ENCODE peak calls at places on chromosomes 13 and 19, in nine cellular contexts. One of them, this sample, is unnamed.

GRCh38 chr19:12867120-12868099 is 13.8 kb downstream of the DNASE2 start:
- DNase-seq in iPS DF 6.9: peak; percentile 82
- DNase-seq in heart right ventricle: no peak
- DNase-seq in breast epithelium: no peak
- DNase-seq in ascending aorta: no peak
- DNase-seq in psoas muscle: peak; percentile 43
- DNase-seq in naive thymus-derived CD4-positive, alpha-beta T cell: peak; percentile 66
- DNase-seq in right atrium auricular region: no peak
- DNase-seq in right lobe of liver: no peak
- DNase-seq in this sample: no peak

GRCh38 chr13:70253834-70254233 is 145.6 kb upstream of the KLHL1 start:
- DNase-seq in iPS DF 6.9: no peak
- DNase-seq in heart right ventricle: no peak
- DNase-seq in naive thymus-derived CD4-positive, alpha-beta T cell: no peak
- DNase-seq in right lobe of liver: no peak
- DNase-seq in right atrium auricular region: no peak
- DNase-seq in ascending aorta: no peak
- DNase-seq in psoas muscle: no peak
- DNase-seq in breast epithelium: no peak
- DNase-seq in this sample: no peak

GRCh38 chr13:33494596-33495214 is 209.2 kb upstream of the STARD13 start:
- DNase-seq in breast epithelium: no peak
- DNase-seq in right lobe of liver: no peak
- DNase-seq in iPS DF 6.9: no peak
- DNase-seq in heart right ventricle: no peak
- DNase-seq in ascending aorta: no peak
- DNase-seq in psoas muscle: no peak
- DNase-seq in right atrium auricular region: no peak
- DNase-seq in naive thymus-derived CD4-positive, alpha-beta T cell: no peak
- DNase-seq in this sample: no peak

GRCh38 chr13:20492641-20493040 is 33.0 kb downstream of the CRYL1 start:
- DNase-seq in right lobe of liver: no peak
- DNase-seq in right atrium auricular region: no peak
- DNase-seq in iPS DF 6.9: no peak
- DNase-seq in psoas muscle: no peak
- DNase-seq in breast epithelium: no peak
- DNase-seq in naive thymus-derived CD4-positive, alpha-beta T cell: peak; percentile 27
- DNase-seq in heart right ventricle: no peak
- DNase-seq in ascending aorta: no peak
- DNase-seq in this sample: no peak

GRCh38 chr19:46813570-46814358 is 25.4 kb upstream of the SLC1A5 start:
- DNase-seq in naive thymus-derived CD4-positive, alpha-beta T cell: no peak
- DNase-seq in psoas muscle: peak; percentile 56
- DNase-seq in ascending aorta: no peak
- DNase-seq in right atrium auricular region: peak; percentile 69
- DNase-seq in iPS DF 6.9: no peak
- DNase-seq in heart right ventricle: peak; percentile 65
- DNase-seq in right lobe of liver: peak; percentile 85
- DNase-seq in breast epithelium: peak; percentile 95
- DNase-seq in this sample: no peak

GRCh38 chr19:53130506-53130905 is 2.2 kb downstream of the ZNF415 start:
- DNase-seq in ascending aorta: no peak
- DNase-seq in right lobe of liver: no peak
- DNase-seq in breast epithelium: no peak
- DNase-seq in naive thymus-derived CD4-positive, alpha-beta T cell: no peak
- DNase-seq in psoas muscle: peak; percentile 25
- DNase-seq in right atrium auricular region: no peak
- DNase-seq in iPS DF 6.9: no peak
- DNase-seq in heart right ventricle: peak; percentile 11
- DNase-seq in this sample: peak; percentile 12

GRCh38 chr13:98275711-98276171 is 98.7 kb upstream of the RNF113B start:
- DNase-seq in naive thymus-derived CD4-positive, alpha-beta T cell: no peak
- DNase-seq in iPS DF 6.9: no peak
- DNase-seq in right atrium auricular region: no peak
- DNase-seq in ascending aorta: no peak
- DNase-seq in heart right ventricle: no peak
- DNase-seq in right lobe of liver: no peak
- DNase-seq in breast epithelium: no peak
- DNase-seq in psoas muscle: no peak
- DNase-seq in this sample: no peak

GRCh38 chr19:10852941-10853340 is 4.7 kb downstream of the C19orf38 start:
- DNase-seq in breast epithelium: no peak
- DNase-seq in psoas muscle: no peak
- DNase-seq in right lobe of liver: no peak
- DNase-seq in heart right ventricle: no peak
- DNase-seq in naive thymus-derived CD4-positive, alpha-beta T cell: no peak
- DNase-seq in iPS DF 6.9: no peak
- DNase-seq in ascending aorta: no peak
- DNase-seq in right atrium auricular region: no peak
- DNase-seq in this sample: no peak

GRCh38 chr13:25738342-25738771 is 313.5 kb downstream of the SHISA2 start:
- DNase-seq in psoas muscle: no peak
- DNase-seq in breast epithelium: no peak
- DNase-seq in iPS DF 6.9: no peak
- DNase-seq in ascending aorta: no peak
- DNase-seq in right atrium auricular region: no peak
- DNase-seq in naive thymus-derived CD4-positive, alpha-beta T cell: peak; percentile 9
- DNase-seq in right lobe of liver: no peak
- DNase-seq in heart right ventricle: no peak
- DNase-seq in this sample: no peak

GRCh38 chr19:13831560-13832056 is 36.4 kb downstream of the ZSWIM4 start:
- DNase-seq in breast epithelium: no peak
- DNase-seq in heart right ventricle: no peak
- DNase-seq in psoas muscle: no peak
- DNase-seq in right lobe of liver: no peak
- DNase-seq in iPS DF 6.9: no peak
- DNase-seq in naive thymus-derived CD4-positive, alpha-beta T cell: no peak
- DNase-seq in ascending aorta: no peak
- DNase-seq in right atrium auricular region: no peak
- DNase-seq in this sample: no peak

GRCh38 chr13:27962128-27962841 is 6.8 kb downstream of the CDX2 start:
- DNase-seq in iPS DF 6.9: no peak
- DNase-seq in breast epithelium: no peak
- DNase-seq in heart right ventricle: no peak
- DNase-seq in psoas muscle: no peak
- DNase-seq in naive thymus-derived CD4-positive, alpha-beta T cell: no peak
- DNase-seq in ascending aorta: no peak
- DNase-seq in right atrium auricular region: no peak
- DNase-seq in right lobe of liver: no peak
- DNase-seq in this sample: no peak

GRCh38 chr19:10420444-10421239 is at the start of gene PDE4A:
- DNase-seq in psoas muscle: no peak
- DNase-seq in right atrium auricular region: no peak
- DNase-seq in naive thymus-derived CD4-positive, alpha-beta T cell: no peak
- DNase-seq in heart right ventricle: no peak
- DNase-seq in ascending aorta: no peak
- DNase-seq in right lobe of liver: no peak
- DNase-seq in breast epithelium: no peak
- DNase-seq in iPS DF 6.9: no peak
- DNase-seq in this sample: no peak

GRCh38 chr19:45499196-45500180 is 1.2 kb downstream of the PPM1N start:
- DNase-seq in breast epithelium: no peak
- DNase-seq in heart right ventricle: no peak
- DNase-seq in ascending aorta: no peak
- DNase-seq in naive thymus-derived CD4-positive, alpha-beta T cell: peak; percentile 65
- DNase-seq in right atrium auricular region: no peak
- DNase-seq in psoas muscle: peak; percentile 62
- DNase-seq in iPS DF 6.9: peak; percentile 99
- DNase-seq in right lobe of liver: peak; percentile 72
- DNase-seq in this sample: no peak

GRCh38 chr19:42024622-42025111 is 30.6 kb upstream of the ATP1A3 start:
- DNase-seq in iPS DF 6.9: no peak
- DNase-seq in breast epithelium: no peak
- DNase-seq in psoas muscle: peak; percentile 29
- DNase-seq in right lobe of liver: no peak
- DNase-seq in ascending aorta: no peak
- DNase-seq in naive thymus-derived CD4-positive, alpha-beta T cell: no peak
- DNase-seq in right atrium auricular region: no peak
- DNase-seq in heart right ventricle: peak; percentile 76
- DNase-seq in this sample: no peak

GRCh38 chr19:11046608-11047354 is 42.5 kb upstream of the LDLR start:
- DNase-seq in right lobe of liver: no peak
- DNase-seq in psoas muscle: no peak
- DNase-seq in iPS DF 6.9: no peak
- DNase-seq in right atrium auricular region: no peak
- DNase-seq in heart right ventricle: no peak
- DNase-seq in ascending aorta: no peak
- DNase-seq in breast epithelium: no peak
- DNase-seq in naive thymus-derived CD4-positive, alpha-beta T cell: no peak
- DNase-seq in this sample: no peak

GRCh38 chr13:95403349-95404140 is 102.3 kb upstream of the ABCC4 start:
- DNase-seq in right atrium auricular region: no peak
- DNase-seq in right lobe of liver: no peak
- DNase-seq in psoas muscle: no peak
- DNase-seq in heart right ventricle: peak; percentile 9
- DNase-seq in naive thymus-derived CD4-positive, alpha-beta T cell: no peak
- DNase-seq in breast epithelium: no peak
- DNase-seq in ascending aorta: no peak
- DNase-seq in iPS DF 6.9: peak; percentile 55
- DNase-seq in this sample: no peak

GRCh38 chr13:101150998-101151397 is 265.3 kb downstream of the NALCN start:
- DNase-seq in heart right ventricle: no peak
- DNase-seq in naive thymus-derived CD4-positive, alpha-beta T cell: no peak
- DNase-seq in iPS DF 6.9: no peak
- DNase-seq in ascending aorta: no peak
- DNase-seq in breast epithelium: no peak
- DNase-seq in right lobe of liver: no peak
- DNase-seq in right atrium auricular region: no peak
- DNase-seq in psoas muscle: no peak
- DNase-seq in this sample: peak; percentile 30

GRCh38 chr13:94249512-94249911 is 230.0 kb downstream of the DCT start:
- DNase-seq in iPS DF 6.9: no peak
- DNase-seq in right lobe of liver: no peak
- DNase-seq in breast epithelium: no peak
- DNase-seq in right atrium auricular region: no peak
- DNase-seq in naive thymus-derived CD4-positive, alpha-beta T cell: no peak
- DNase-seq in heart right ventricle: no peak
- DNase-seq in ascending aorta: no peak
- DNase-seq in psoas muscle: no peak
- DNase-seq in this sample: no peak

DNA sequence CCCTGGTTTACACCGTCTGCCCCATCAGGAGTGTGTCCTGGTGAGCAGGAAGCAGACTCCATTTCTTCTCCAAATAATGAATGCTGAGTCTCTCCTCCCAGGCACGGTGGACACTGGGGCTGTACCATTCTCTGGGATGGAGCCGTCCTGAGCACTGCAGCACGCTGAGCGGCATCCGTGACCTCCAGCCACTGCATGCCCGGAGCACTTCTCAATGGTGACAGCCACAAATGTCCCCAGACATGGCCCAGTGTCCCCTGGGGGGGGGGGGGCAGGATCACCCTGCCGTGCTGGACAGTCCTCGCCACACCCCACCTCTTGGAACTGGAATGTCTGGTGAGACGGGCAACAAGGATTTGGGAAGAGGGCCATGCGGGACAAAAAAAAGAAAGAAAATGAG is 37.4 kb downstream of the GNG7 start:
- DNase-seq in naive thymus-derived CD4-positive, alpha-beta T cell: no peak
- DNase-seq in psoas muscle: no peak
- DNase-seq in right atrium auricular region: no peak
- DNase-seq in iPS DF 6.9: no peak
- DNase-seq in breast epithelium: no peak
- DNase-seq in heart right ventricle: no peak
- DNase-seq in ascending aorta: no peak
- DNase-seq in right lobe of liver: no peak
- DNase-seq in this sample: peak; percentile 48
- H3K27ac ChIP-seq in naive thymus-derived CD4-positive, alpha-beta T cell: no peak overlapping the region
- H3K27ac ChIP-seq in psoas muscle: no peak overlapping the region
- H3K27ac ChIP-seq in right atrium auricular region: peak overlapping the region; percentile 91
- H3K27ac ChIP-seq in iPS DF 6.9: no peak overlapping the region
- H3K27ac ChIP-seq in breast epithelium: no peak overlapping the region
- H3K27ac ChIP-seq in heart right ventricle: peak overlapping the region; percentile 84
- H3K27ac ChIP-seq in ascending aorta: no peak overlapping the region
- H3K27ac ChIP-seq in right lobe of liver: no peak overlapping the region
- H3K27ac ChIP-seq in this sample: peak overlapping the region; percentile 91

GRCh38 chr13:113916330-113916815 is 52.5 kb upstream of the GAS6 start:
- DNase-seq in psoas muscle: no peak
- DNase-seq in iPS DF 6.9: no peak
- DNase-seq in right atrium auricular region: peak; percentile 16
- DNase-seq in breast epithelium: no peak
- DNase-seq in heart right ventricle: no peak
- DNase-seq in right lobe of liver: no peak
- DNase-seq in ascending aorta: no peak
- DNase-seq in naive thymus-derived CD4-positive, alpha-beta T cell: no peak
- DNase-seq in this sample: no peak
- H3K27ac ChIP-seq in psoas muscle: no peak overlapping the region
- H3K27ac ChIP-seq in iPS DF 6.9: no peak overlapping the region
- H3K27ac ChIP-seq in right atrium auricular region: no peak overlapping the region
- H3K27ac ChIP-seq in breast epithelium: peak overlapping the region; percentile 4
- H3K27ac ChIP-seq in heart right ventricle: no peak overlapping the region
- H3K27ac ChIP-seq in right lobe of liver: no peak overlapping the region
- H3K27ac ChIP-seq in ascending aorta: no peak overlapping the region
- H3K27ac ChIP-seq in naive thymus-derived CD4-positive, alpha-beta T cell: no peak overlapping the region
- H3K27ac ChIP-seq in this sample: no peak overlapping the region

GRCh38 chr19:38046254-38047047 is 139.4 kb downstream of the SIPA1L3 start:
- DNase-seq in psoas muscle: no peak
- DNase-seq in right atrium auricular region: no peak
- DNase-seq in breast epithelium: no peak
- DNase-seq in iPS DF 6.9: no peak
- DNase-seq in naive thymus-derived CD4-positive, alpha-beta T cell: no peak
- DNase-seq in right lobe of liver: no peak
- DNase-seq in ascending aorta: no peak
- DNase-seq in heart right ventricle: no peak
- DNase-seq in this sample: no peak

GRCh38 chr19:38045554-38046253 is 138.7 kb downstream of the SIPA1L3 start:
- DNase-seq in heart right ventricle: no peak
- DNase-seq in naive thymus-derived CD4-positive, alpha-beta T cell: no peak
- DNase-seq in iPS DF 6.9: no peak
- DNase-seq in psoas muscle: no peak
- DNase-seq in breast epithelium: no peak
- DNase-seq in right lobe of liver: no peak
- DNase-seq in right atrium auricular region: no peak
- DNase-seq in ascending aorta: no peak
- DNase-seq in this sample: no peak

GRCh38 chr19:38047048-38047435 is 140.0 kb downstream of the SIPA1L3 start:
- DNase-seq in ascending aorta: no peak
- DNase-seq in right lobe of liver: no peak
- DNase-seq in psoas muscle: no peak
- DNase-seq in right atrium auricular region: no peak
- DNase-seq in iPS DF 6.9: no peak
- DNase-seq in heart right ventricle: no peak
- DNase-seq in breast epithelium: no peak
- DNase-seq in naive thymus-derived CD4-positive, alpha-beta T cell: peak; percentile 24
- DNase-seq in this sample: no peak

GRCh38 chr19:38047641-38048040 is 140.6 kb downstream of the SIPA1L3 start:
- DNase-seq in ascending aorta: no peak
- DNase-seq in naive thymus-derived CD4-positive, alpha-beta T cell: no peak
- DNase-seq in psoas muscle: no peak
- DNase-seq in heart right ventricle: no peak
- DNase-seq in right lobe of liver: no peak
- DNase-seq in iPS DF 6.9: no peak
- DNase-seq in right atrium auricular region: no peak
- DNase-seq in breast epithelium: no peak
- DNase-seq in this sample: no peak

GRCh38 chr19:38049105-38049649 is 142.2 kb downstream of the SIPA1L3 start:
- DNase-seq in heart right ventricle: no peak
- DNase-seq in right lobe of liver: no peak
- DNase-seq in iPS DF 6.9: no peak
- DNase-seq in naive thymus-derived CD4-positive, alpha-beta T cell: peak; percentile 82
- DNase-seq in right atrium auricular region: no peak
- DNase-seq in ascending aorta: no peak
- DNase-seq in psoas muscle: no peak
- DNase-seq in breast epithelium: no peak
- DNase-seq in this sample: no peak
- H3K27ac ChIP-seq in heart right ventricle: no peak overlapping the region
- H3K27ac ChIP-seq in right lobe of liver: no peak overlapping the region
- H3K27ac ChIP-seq in iPS DF 6.9: no peak overlapping the region
- H3K27ac ChIP-seq in naive thymus-derived CD4-positive, alpha-beta T cell: peak overlapping the region; percentile 74
- H3K27ac ChIP-seq in right atrium auricular region: no peak overlapping the region
- H3K27ac ChIP-seq in ascending aorta: no peak overlapping the region
- H3K27ac ChIP-seq in psoas muscle: no peak overlapping the region
- H3K27ac ChIP-seq in breast epithelium: no peak overlapping the region
- H3K27ac ChIP-seq in this sample: no peak overlapping the region

GRCh38 chr13:110472904-110473563 is 88.5 kb downstream of the RAB20 start:
- DNase-seq in breast epithelium: no peak
- DNase-seq in iPS DF 6.9: no peak
- DNase-seq in right lobe of liver: no peak
- DNase-seq in heart right ventricle: no peak
- DNase-seq in psoas muscle: no peak
- DNase-seq in ascending aorta: no peak
- DNase-seq in right atrium auricular region: no peak
- DNase-seq in naive thymus-derived CD4-positive, alpha-beta T cell: no peak
- DNase-seq in this sample: no peak
- H3K27ac ChIP-seq in breast epithelium: no peak overlapping the region
- H3K27ac ChIP-seq in iPS DF 6.9: no peak overlapping the region
- H3K27ac ChIP-seq in right lobe of liver: no peak overlapping the region
- H3K27ac ChIP-seq in heart right ventricle: no peak overlapping the region
- H3K27ac ChIP-seq in psoas muscle: peak overlapping the region; percentile 36
- H3K27ac ChIP-seq in ascending aorta: no peak overlapping the region
- H3K27ac ChIP-seq in right atrium auricular region: no peak overlapping the region
- H3K27ac ChIP-seq in naive thymus-derived CD4-positive, alpha-beta T cell: no peak overlapping the region
- H3K27ac ChIP-seq in this sample: no peak overlapping the region